ENCODE peak calls at places on chromosomes 3 and 15, in seven cellular contexts. B is thyroid gland, M is HFF-Myc, I is fibroblast of pulmonary artery, V is B cell, D is astrocyte of the spinal cord, P is epithelial cell of esophagus. F is an unnamed sample.

GRCh38 chr3:18556001-18556408 is 130.9 kb upstream of the SATB1 start:
- DNase-seq in P (peak; percentile 40), B (no peak), V (no peak), M (no peak), D (no peak), I (no peak), F (no peak)

GRCh38 chr15:86362556-86362955 is 282.9 kb downstream of the AGBL1 start:
- DNase-seq in B (no peak), D (peak; percentile 51), M (no peak), P (peak; percentile 99), I (no peak), V (no peak), F (peak; percentile 78)

GRCh38 chr3:102415553-102415952 is 19.3 kb upstream of the ZPLD1 start:
- DNase-seq in D (peak; percentile 21), V (no peak), P (no peak), I (peak; percentile 18), M (no peak), B (no peak), F (no peak)

GRCh38 chr3:175212896-175213295 is 353.8 kb downstream of the NAALADL2 start:
- DNase-seq in I (peak; percentile 34), M (no peak), V (no peak), P (peak; percentile 72), D (peak; percentile 21), B (no peak), F (peak; percentile 4)

GRCh38 chr3:89042251-89042650 is 65.2 kb upstream of the EPHA3 start:
- DNase-seq in P (no peak), I (no peak), V (no peak), D (peak; percentile 64), B (no peak), M (no peak), F (no peak)

GRCh38 chr3:27606537-27606936 is 115.6 kb downstream of the EOMES start:
- DNase-seq in M (no peak), I (peak; percentile 39), P (peak; percentile 59), D (peak; percentile 22), B (no peak), V (no peak), F (no peak)

GRCh38 chr3:72625616-72626337 is 222.5 kb downstream of the SHQ1 start:
- DNase-seq in B (no peak), V (no peak), M (no peak), D (no peak), P (peak; percentile 99), I (peak; percentile 17), F (peak; percentile 75)

GRCh38 chr3:196499807-196500524 is 3.6 kb downstream of the RNF168 start:
- DNase-seq in D (no peak), B (no peak), V (no peak), M (no peak), I (no peak), P (no peak), F (no peak)

GRCh38 chr3:195696632-195697278 is 24.0 kb upstream of the MUC20 start:
- DNase-seq in I (no peak), D (no peak), P (no peak), M (no peak), B (no peak), V (no peak), F (no peak)

GRCh38 chr3:33940149-33940548 is 141.7 kb downstream of the PDCD6IP start:
- DNase-seq in I (no peak), P (peak; percentile 96), M (peak; percentile 16), D (no peak), B (no peak), V (no peak), F (peak; percentile 45)

GRCh38 chr3:197541756-197542539 is 13.8 kb downstream of the BDH1 start:
- DNase-seq in D (peak; percentile 63), B (peak; percentile 44), P (peak; percentile 51), I (peak; percentile 86), V (no peak), M (peak; percentile 46), F (peak; percentile 28)

GRCh38 chr15:64288999-64289398 is 67.0 kb downstream of the CSNK1G1 start:
- DNase-seq in P (no peak), M (no peak), D (no peak), I (no peak), B (no peak), V (no peak), F (no peak)

GRCh38 chr15:69288531-69289311 is 10.0 kb upstream of the PAQR5 start:
- DNase-seq in M (no peak), B (no peak), I (no peak), V (no peak), D (no peak), P (peak; percentile 77), F (no peak)

GRCh38 chr3:30613135-30613825 is 6.9 kb downstream of the TGFBR2 start:
- DNase-seq in M (no peak), B (no peak), D (no peak), I (no peak), P (no peak), V (no peak), F (no peak)

GRCh38 chr15:29352402-29352801 is 82.8 kb upstream of the NSMCE3 start:
- DNase-seq in P (peak; percentile 19), M (no peak), V (no peak), B (no peak), I (no peak), D (no peak), F (no peak)

GRCh38 chr15:68186671-68187397 is 18.3 kb downstream of the CALML4 start:
- DNase-seq in P (peak; percentile 38), I (peak; percentile 77), D (peak; percentile 80), V (no peak), M (peak; percentile 33), B (no peak), F (peak; percentile 41)

GRCh38 chr3:159586587-159587202 is 401.9 kb upstream of the IL12A start:
- DNase-seq in D (peak; percentile 57), M (peak; percentile 30), I (peak; percentile 69), V (no peak), P (peak; percentile 24), B (peak; percentile 16), F (peak; percentile 30)

GRCh38 chr15:34114739-34115138 is 12.9 kb downstream of the PGBD4 start:
- DNase-seq in M (no peak), B (no peak), D (no peak), P (no peak), I (no peak), V (no peak), F (no peak)

GRCh38 chr15:34107315-34107714 is 5.4 kb downstream of the PGBD4 start:
- DNase-seq in B (no peak), V (no peak), D (no peak), M (no peak), I (no peak), P (no peak), F (no peak)

GRCh38 chr15:34106423-34106822 is 4.5 kb downstream of the PGBD4 start:
- DNase-seq in M (no peak), V (no peak), B (no peak), P (no peak), D (no peak), I (no peak), F (no peak)

GRCh38 chr15:34114215-34114614 is 12.3 kb downstream of the PGBD4 start:
- DNase-seq in M (no peak), D (no peak), V (no peak), P (no peak), I (no peak), B (no peak), F (no peak)

DNA sequence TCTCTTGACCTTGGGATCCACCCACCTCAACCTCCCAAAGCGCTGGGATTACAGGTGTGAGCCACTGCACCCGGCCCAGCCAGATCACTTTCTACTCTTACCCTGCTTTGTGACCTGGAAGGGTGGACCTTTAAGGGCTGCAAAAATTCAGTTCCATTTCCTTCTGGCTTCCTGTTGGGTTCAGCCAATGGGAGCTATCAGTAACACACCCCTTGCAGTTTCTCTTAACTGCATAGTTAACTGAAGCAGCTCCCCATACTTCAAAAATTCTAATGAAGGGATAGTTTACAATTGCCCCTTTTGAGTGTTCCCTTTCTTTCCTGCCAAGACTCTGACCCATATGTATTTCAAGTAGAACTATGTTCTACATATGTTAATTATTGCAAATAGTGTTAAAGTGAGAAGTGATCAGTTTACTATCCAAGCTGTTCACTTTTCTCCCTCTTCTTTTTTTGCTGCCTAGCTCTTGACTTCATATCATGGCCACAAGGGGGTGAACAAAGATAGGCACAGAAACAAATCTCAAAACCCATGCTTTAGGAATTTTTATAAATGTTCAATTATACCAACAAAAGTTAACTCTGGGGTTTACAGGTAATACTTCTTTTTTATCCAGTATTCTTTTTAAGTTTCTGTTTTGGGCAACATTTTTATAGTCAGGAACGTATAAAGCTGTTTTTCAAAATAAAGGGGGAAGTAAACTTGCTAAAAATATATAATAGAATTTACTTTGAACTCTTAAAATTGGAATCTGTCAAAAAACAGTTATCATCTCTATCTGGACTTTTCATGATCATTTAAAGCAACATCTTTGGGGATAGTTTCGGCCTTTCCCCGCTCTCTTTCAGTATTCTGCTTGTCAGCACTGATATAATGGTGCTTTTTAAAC is 8.1 kb downstream of the PGBD4 start:
- DNase-seq in V (peak; percentile 42), D (peak; percentile 50), I (peak; percentile 69), B (no peak), M (no peak), P (peak; percentile 56), F (peak; percentile 51)
- TF ChIP-seq CTCF in V (peak; percentile 57), D (peak; percentile 77), I (peak; percentile 87), B (no peak), M (peak; percentile 69), P (peak; percentile 76), F (peak; percentile 90)

DNA sequence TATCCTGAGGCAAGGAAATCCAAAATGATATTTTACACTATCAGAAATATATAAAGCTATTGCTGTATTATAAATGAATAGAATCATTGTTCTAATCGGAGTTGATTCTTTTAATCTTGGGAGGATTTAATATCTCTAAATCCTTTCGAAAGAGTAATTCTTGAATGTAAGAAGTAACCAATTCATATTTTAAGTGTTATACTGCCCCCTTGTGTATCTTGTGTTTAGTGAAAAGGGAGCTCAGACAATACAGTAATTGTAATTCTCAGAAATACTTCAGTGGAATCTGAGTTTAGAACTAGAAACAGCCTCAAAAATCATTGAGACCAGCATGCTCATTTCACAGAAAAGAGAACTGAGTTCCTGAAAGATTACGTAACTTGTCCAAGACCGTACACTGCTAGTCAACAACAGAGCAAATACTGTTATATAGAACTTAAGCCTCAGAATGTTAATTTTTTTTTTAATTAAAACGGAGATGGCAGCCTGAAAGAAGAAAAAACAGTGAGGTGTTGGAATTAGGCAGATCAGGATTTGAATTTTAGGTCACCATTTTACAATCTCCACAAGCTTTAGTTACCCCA is 42.9 kb downstream of the PLCH1 start:
- DNase-seq in P (peak; percentile 57), I (peak; percentile 70), B (no peak), M (peak; percentile 17), V (peak; percentile 46), D (peak; percentile 71), F (peak; percentile 41)
- TF ChIP-seq CTCF in P (peak; percentile 42), I (peak; percentile 61), B (peak; percentile 24), M (peak; percentile 29), V (peak; percentile 89), D (peak; percentile 51), F (peak; percentile 62)

DNA sequence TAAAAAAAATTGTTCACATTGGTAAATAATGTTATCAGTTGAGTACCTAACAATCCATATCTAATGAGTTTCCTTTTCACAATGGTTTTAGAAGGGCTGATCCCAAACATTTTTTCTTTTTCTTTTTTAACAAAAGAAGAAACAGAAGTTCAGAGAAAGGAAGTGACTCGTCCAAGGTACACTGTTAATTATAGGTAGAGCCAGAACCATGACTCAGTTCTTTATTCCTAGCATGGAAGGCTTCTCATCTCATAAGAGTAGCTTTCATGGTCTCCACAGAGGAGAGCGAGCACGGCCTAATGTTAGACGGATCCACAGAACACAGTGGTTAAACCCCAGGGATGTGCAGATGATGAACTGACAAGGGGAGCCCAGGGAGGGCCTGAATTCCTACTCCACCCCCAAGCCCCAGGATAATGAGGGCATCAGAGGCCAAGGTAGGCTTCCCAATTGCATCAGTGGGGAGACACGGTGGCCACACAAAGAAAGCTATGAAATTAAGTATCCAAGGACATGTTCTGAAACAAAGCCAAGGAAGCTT is 79.4 kb upstream of the ARHGEF3 start:
- DNase-seq in B (no peak), P (peak; percentile 23), D (no peak), V (no peak), I (no peak), M (no peak), F (no peak)
- TF ChIP-seq CTCF in B (no peak), P (no peak), D (no peak), V (no peak), I (no peak), M (no peak), F (no peak)

GRCh38 chr3:54374214-54374855 is 252.0 kb downstream of the CACNA2D3 start:
- DNase-seq in M (no peak), P (no peak), D (no peak), V (no peak), B (peak; percentile 58), I (peak; percentile 29), F (peak; percentile 3)
- TF ChIP-seq CTCF in M (peak; percentile 21), P (peak; percentile 26), D (no peak), V (no peak), B (peak; percentile 22), I (peak; percentile 54), F (no peak)